ENCODE peak calls at places on chromosomes 11 and 22, in nine cellular contexts. Q is Caco-2; D is tibial artery; S is fibroblast of pulmonary artery; F is stimulated activated naive CD4-positive, alpha-beta T cell treated with Interleukin-2 at 50 U/mL for 16 hours; I is sciatic nerve; T is aorta; R is GM12891; P is kidney. W is an unnamed sample.

GRCh38 chr11:22703040-22703439 is 36.6 kb downstream of the GAS2 start:
- DNase-seq in Q (peak), F (no peak), P (no peak), T (no peak), R (no peak), I (no peak), S (peak), D (no peak), W (no peak)

GRCh38 chr22:32625985-32626384 is 151.4 kb downstream of the FBXO7 start:
- DNase-seq in P (no peak), T (no peak), S (no peak), I (no peak), R (no peak), D (peak), Q (no peak), F (no peak), W (no peak)

GRCh38 chr11:75572744-75573143 is 10.7 kb downstream of the SERPINH1 start:
- DNase-seq in I (no peak), Q (no peak), T (no peak), P (no peak), D (no peak), R (no peak), S (no peak), F (no peak), W (no peak)

GRCh38 chr11:129041611-129042018 is 98.9 kb upstream of the TP53AIP1 start:
- DNase-seq in Q (no peak), I (no peak), T (no peak), R (no peak), D (no peak), P (no peak), F (no peak), S (peak), W (no peak)

GRCh38 chr11:126430581-126431320 is 75.3 kb downstream of the ST3GAL4 start:
- DNase-seq in S (no peak), R (no peak), Q (no peak), F (no peak), P (no peak), I (no peak), D (no peak), T (no peak), W (no peak)

GRCh38 chr11:111531156-111531555 is 9.4 kb upstream of the LAYN start:
- DNase-seq in D (no peak), S (no peak), F (no peak), I (no peak), R (no peak), P (no peak), T (no peak), Q (no peak), W (no peak)

GRCh38 chr22:29457730-29458129 is 19.3 kb downstream of the RFPL1 start:
- DNase-seq in F (no peak), D (peak), Q (peak), S (peak), T (no peak), P (no peak), R (peak), I (no peak), W (no peak)

GRCh38 chr11:118263694-118264567 is at the start of gene MPZL2:
- DNase-seq in Q (peak), S (no peak), T (peak), R (no peak), I (no peak), D (no peak), P (peak), F (no peak), W (no peak)

GRCh38 chr22:24592846-24593809 is at the start of gene LRRC75B:
- DNase-seq in R (peak), P (peak), F (no peak), I (peak), S (peak), D (peak), Q (peak), T (peak), W (peak)

GRCh38 chr11:74388678-74389327 is 9.4 kb downstream of the PGM2L1 start:
- DNase-seq in I (no peak), F (peak), D (no peak), S (peak), P (no peak), R (no peak), Q (peak), T (no peak), W (no peak)

GRCh38 chr11:62501432-62501891 is 45.1 kb downstream of the AHNAK start:
- DNase-seq in S (no peak), F (no peak), D (no peak), R (no peak), P (no peak), Q (no peak), I (peak), T (no peak), W (no peak)